ENCODE peak calls at places on chromosomes 16 and 17, in six cellular contexts. X is ovary, S is A549, C is sigmoid colon, O is stomach, G is transverse colon. P is an unnamed sample.
A peak's percentile ranks its signal among the peaks of the same experiment; 100 is the strongest.

GRCh38 chr16:23917621-23918020 is 81.8 kb downstream of the PRKCB start:
- DNase-seq in X (no peak), S (no peak), C (no peak), O (no peak), G (no peak), P (no peak)

GRCh38 chr17:82400830-82401229 is 17.3 kb upstream of the HEXD start:
- DNase-seq in X (no peak), S (no peak), C (no peak), O (peak; percentile 49), G (peak; percentile 67), P (no peak)

GRCh38 chr17:80362428-80363119 is 52.4 kb upstream of the ENDOV start:
- DNase-seq in X (peak; percentile 78), S (no peak), C (peak; percentile 64), O (no peak), G (no peak), P (peak; percentile 39)

GRCh38 chr17:74240637-74241036 is 27.3 kb downstream of the TTYH2 start:
- DNase-seq in X (peak; percentile 77), S (no peak), C (no peak), O (no peak), G (no peak), P (no peak)

GRCh38 chr17:17919169-17920107 is 52.8 kb downstream of the TOM1L2 start:
- DNase-seq in X (peak; percentile 80), S (peak; percentile 96), C (peak; percentile 89), O (peak; percentile 71), G (peak; percentile 83), P (peak; percentile 78)

GRCh38 chr17:79011451-79012147 is 2.0 kb upstream of the CANT1 start:
- DNase-seq in X (no peak), S (no peak), C (no peak), O (no peak), G (no peak), P (peak; percentile 42)

GRCh38 chr17:71870546-71870862 is 250.3 kb upstream of the SOX9 start:
- DNase-seq in X (no peak), S (no peak), C (no peak), O (no peak), G (no peak), P (no peak)

GRCh38 chr16:52436646-52437645 is 110.0 kb downstream of the TOX3 start:
- DNase-seq in X (no peak), S (no peak), C (no peak), O (no peak), G (no peak), P (no peak)

GRCh38 chr17:75501378-75502071 is 13.8 kb downstream of the CASKIN2 start:
- DNase-seq in X (no peak), S (no peak), C (no peak), O (no peak), G (no peak), P (no peak)

GRCh38 chr16:85948870-85949269 is 49.9 kb downstream of the IRF8 start:
- DNase-seq in X (no peak), S (no peak), C (no peak), O (no peak), G (no peak), P (no peak)

GRCh38 chr16:69775535-69775934 is 13.4 kb downstream of the WWP2 start:
- DNase-seq in X (no peak), S (no peak), C (no peak), O (no peak), G (no peak), P (no peak)

GRCh38 chr16:58025351-58026138 is at the start of gene MMP15:
- DNase-seq in X (peak; percentile 34), S (peak; percentile 75), C (peak; percentile 80), O (peak; percentile 94), G (peak; percentile 94), P (peak; percentile 87)

GRCh38 chr17:49069585-49070273 is 62.8 kb upstream of the B4GALNT2 start:
- DNase-seq in X (no peak), S (no peak), C (no peak), O (no peak), G (no peak), P (no peak)

GRCh38 chr17:76138234-76138895 is 2.7 kb downstream of the FOXJ1 start:
- DNase-seq in X (no peak), S (peak; percentile 66), C (no peak), O (no peak), G (no peak), P (no peak)

GRCh38 chr16:3980311-3981111 is 100.0 kb upstream of the CREBBP start:
- DNase-seq in X (peak; percentile 63), S (no peak), C (no peak), O (no peak), G (no peak), P (no peak)

GRCh38 chr16:1443980-1444729 is at the start of gene CCDC154:
- DNase-seq in X (no peak), S (no peak), C (no peak), O (no peak), G (no peak), P (no peak)

GRCh38 chr16:8583712-8584111 is 6.6 kb downstream of the TMEM114 start:
- DNase-seq in X (no peak), S (no peak), C (no peak), O (no peak), G (no peak), P (peak; percentile 45)

GRCh38 chr17:48878920-48879898 is 13.4 kb upstream of the ATP5MC1 start:
- DNase-seq in X (peak; percentile 57), S (peak; percentile 94), C (no peak), O (peak; percentile 53), G (peak; percentile 50), P (peak; percentile 89)

GRCh38 chr16:64096671-64097070 is 1025.2 kb downstream of the CDH11 start:
- DNase-seq in X (no peak), S (no peak), C (no peak), O (no peak), G (no peak), P (no peak)

DNA sequence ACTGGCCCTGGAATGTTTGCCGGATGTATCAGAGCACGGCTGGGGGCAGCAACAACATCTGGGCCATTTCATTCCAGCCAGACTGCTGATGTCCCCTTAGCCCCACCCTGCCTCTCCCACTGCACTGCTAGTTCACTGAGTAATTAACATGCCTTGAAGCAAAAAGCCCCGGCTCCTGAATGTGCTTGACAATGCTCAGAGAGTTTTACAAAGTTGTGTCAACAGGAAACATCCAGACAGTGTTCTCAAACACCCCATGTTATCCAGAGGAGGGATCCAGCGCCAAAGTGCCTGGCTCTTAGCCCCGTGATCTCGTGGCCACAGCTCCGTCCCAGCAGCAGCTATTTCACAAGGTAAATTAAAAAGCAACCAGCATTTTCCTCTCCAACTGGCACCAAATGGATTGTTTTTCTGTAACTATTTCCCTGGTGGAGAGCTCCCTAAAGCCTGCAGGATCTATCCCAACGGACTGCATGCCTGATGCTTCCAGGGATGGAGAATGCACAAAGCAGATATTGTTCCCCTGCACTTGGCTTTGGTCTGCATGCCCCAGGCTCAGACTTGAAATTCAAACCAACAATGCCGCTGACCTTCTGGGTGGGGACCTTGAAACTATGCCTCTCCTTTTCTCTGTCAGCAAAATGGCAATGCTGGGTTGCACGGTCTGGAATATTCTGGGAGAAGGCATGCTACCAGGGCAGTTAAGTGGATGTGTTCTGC is 115.6 kb upstream of the CDH5 start:
- DNase-seq in X (peak; percentile 81), S (no peak), C (peak; percentile 94), O (peak; percentile 36), G (peak; percentile 48), P (no peak)
- TF ChIP-seq EP300 in X (no peak), S (no peak), C (no peak), O (no peak), G (no peak), P (no peak)

GRCh38 chr16:88872650-88873331 is 6.3 kb upstream of the PABPN1L start:
- DNase-seq in X (no peak), S (no peak), C (no peak), O (no peak), G (no peak), P (no peak)

GRCh38 chr16:88876942-88877526 is 10.6 kb upstream of the PABPN1L start:
- DNase-seq in X (no peak), S (no peak), C (no peak), O (no peak), G (no peak), P (no peak)

GRCh38 chr16:88877564-88878289 is 11.3 kb upstream of the PABPN1L start:
- DNase-seq in X (no peak), S (no peak), C (no peak), O (no peak), G (no peak), P (no peak)

GRCh38 chr16:88875703-88876234 is 9.3 kb upstream of the PABPN1L start:
- DNase-seq in X (no peak), S (no peak), C (no peak), O (no peak), G (no peak), P (no peak)

GRCh38 chr16:88874938-88875599 is 8.6 kb upstream of the PABPN1L start:
- DNase-seq in X (no peak), S (no peak), C (no peak), O (no peak), G (no peak), P (no peak)
- TF ChIP-seq EP300 in X (no peak), S (no peak), C (no peak), O (no peak), G (no peak), P (no peak)

GRCh38 chr17:7844292-7845154 is 10.3 kb upstream of the TMEM88 start:
- DNase-seq in X (peak; percentile 90), S (peak; percentile 95), C (peak; percentile 97), O (peak; percentile 92), G (peak; percentile 94), P (peak; percentile 76)
- TF ChIP-seq EP300 in X (no peak), S (no peak), C (no peak), O (no peak), G (no peak), P (no peak)

GRCh38 chr17:1001640-1002411 is 4.9 kb downstream of the TIMM22 start:
- DNase-seq in X (no peak), S (no peak), C (no peak), O (no peak), G (no peak), P (no peak)

GRCh38 chr17:992933-993332 is 4.0 kb upstream of the TIMM22 start:
- DNase-seq in X (no peak), S (no peak), C (no peak), O (no peak), G (no peak), P (no peak)

GRCh38 chr17:998111-998510 is 1.2 kb downstream of the TIMM22 start:
- DNase-seq in X (no peak), S (no peak), C (no peak), O (no peak), G (no peak), P (no peak)

GRCh38 chr17:1000597-1001490 is 3.9 kb downstream of the TIMM22 start:
- DNase-seq in X (no peak), S (no peak), C (no peak), O (peak; percentile 63), G (no peak), P (no peak)

DNA sequence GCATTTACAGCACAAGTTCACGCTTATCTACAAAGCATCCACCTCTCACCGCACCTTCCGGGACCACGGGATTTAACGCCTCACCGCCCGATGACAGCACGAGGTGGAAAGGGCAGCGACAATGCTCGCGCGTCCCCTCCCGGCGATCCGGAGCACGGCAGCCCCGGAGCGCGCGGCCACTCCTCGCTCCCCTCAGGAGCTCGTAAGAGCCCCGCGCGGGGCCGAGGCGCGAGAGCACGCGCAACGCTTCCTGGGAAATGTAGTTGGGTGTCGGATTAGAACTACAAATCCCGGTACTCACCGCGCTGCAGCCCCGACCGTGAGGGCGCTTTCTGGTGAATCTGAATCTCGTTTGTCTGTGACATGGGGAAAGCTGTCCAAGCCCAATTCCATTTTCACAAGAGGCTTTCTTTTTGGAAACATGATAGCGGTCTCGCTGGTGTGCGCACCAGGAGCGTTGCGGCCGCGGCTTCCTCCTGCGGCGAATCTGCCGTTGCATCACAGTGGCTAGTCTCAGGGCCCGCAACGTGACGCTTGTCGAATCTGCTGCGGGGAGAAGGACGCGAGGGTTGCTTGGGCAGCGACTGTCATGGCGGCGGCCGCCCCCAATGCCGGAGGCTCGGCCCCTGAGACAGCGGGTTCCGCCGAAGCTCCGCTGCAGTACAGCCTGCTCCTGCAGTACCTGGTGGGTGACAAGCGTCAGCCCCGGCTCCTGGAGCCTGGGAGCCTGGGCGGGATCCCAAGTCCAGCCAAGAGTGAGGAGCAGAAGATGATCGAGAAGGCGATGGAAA is at the start of gene TIMM22:
- DNase-seq in X (peak; percentile 87), S (peak; percentile 98), C (peak; percentile 95), O (peak; percentile 93), G (peak; percentile 94), P (peak; percentile 90)
- TF ChIP-seq EP300 in X (no peak), S (no peak), C (no peak), O (no peak), G (no peak), P (peak; percentile 100)

P was measured in K562.